ENCODE peak calls at places on chromosomes 3 and 15, in nine cellular contexts. L is right lobe of liver; S is naive thymus-derived CD4-positive, alpha-beta T cell; Y is foreskin keratinocyte; U is neuronal stem cell; H is H1; P is upper lobe of right lung; W is right cardiac atrium; C is thyroid gland. I is an unnamed sample.

GRCh38 chr3:99809565-99809964 is 8.1 kb upstream of the CMSS1 start:
- DNase-seq in S (no peak), H (no peak), U (no peak), Y (no peak), W (peak), L (no peak), C (no peak), P (no peak), I (no peak)

GRCh38 chr3:134880431-134880830 is 85.4 kb downstream of the EPHB1 start:
- DNase-seq in U (no peak), C (no peak), L (peak), S (no peak), P (no peak), Y (no peak), W (no peak), H (no peak), I (no peak)

GRCh38 chr15:92451225-92451825 is 57.6 kb downstream of the ST8SIA2 start:
- DNase-seq in Y (peak), U (no peak), P (no peak), W (no peak), H (no peak), L (no peak), S (no peak), C (no peak), I (no peak)

GRCh38 chr3:155070316-155070715 is 9.8 kb upstream of the MME start:
- DNase-seq in U (no peak), H (no peak), L (no peak), P (no peak), S (no peak), C (no peak), W (no peak), Y (no peak), I (no peak)

GRCh38 chr3:172848910-172849309 is 98.4 kb downstream of the ECT2 start:
- DNase-seq in C (no peak), U (no peak), S (no peak), H (no peak), Y (peak), W (no peak), P (no peak), L (no peak), I (no peak)

GRCh38 chr3:39408493-39409372 is 2.2 kb downstream of the RPSA start:
- DNase-seq in Y (no peak), U (no peak), S (no peak), W (no peak), H (no peak), L (no peak), P (no peak), C (no peak), I (no peak)

GRCh38 chr3:141228385-141228784 is 3.2 kb upstream of the PXYLP1 start:
- DNase-seq in U (no peak), Y (no peak), S (no peak), W (no peak), H (no peak), P (no peak), L (no peak), C (no peak), I (no peak)

GRCh38 chr3:83934208-83935150 is 1024.3 kb upstream of the CADM2 start:
- DNase-seq in W (no peak), U (no peak), H (no peak), Y (peak), C (no peak), S (no peak), P (no peak), L (no peak), I (no peak)

GRCh38 chr3:127212231-127212630 is 19.3 kb downstream of the PRR23E start:
- DNase-seq in P (no peak), Y (no peak), H (no peak), S (no peak), W (no peak), C (no peak), L (no peak), U (no peak), I (no peak)

GRCh38 chr3:160331127-160331937 is 67.7 kb downstream of the IFT80 start:
- DNase-seq in U (no peak), L (no peak), H (no peak), Y (peak), W (no peak), C (no peak), P (no peak), S (no peak), I (no peak)

GRCh38 chr15:62798536-62798935 is 244.0 kb upstream of the TPM1 start:
- DNase-seq in W (no peak), C (peak), L (no peak), U (no peak), S (no peak), H (no peak), Y (no peak), P (no peak), I (no peak)

GRCh38 chr3:65939841-65940246 is 98.9 kb downstream of the MAGI1 start:
- DNase-seq in Y (no peak), S (no peak), W (no peak), P (no peak), C (peak), U (no peak), L (no peak), H (no peak), I (no peak)

GRCh38 chr15:41512078-41512394 is 1.6 kb downstream of the LTK start:
- DNase-seq in Y (no peak), S (no peak), P (no peak), U (no peak), H (no peak), W (no peak), L (no peak), C (no peak), I (no peak)

GRCh38 chr15:40336129-40337122 is 4.3 kb downstream of the CCDC9B start:
- DNase-seq in U (no peak), P (no peak), Y (no peak), L (no peak), W (peak), C (no peak), H (no peak), S (no peak), I (no peak)

GRCh38 chr3:168888781-168889180 is 774.7 kb downstream of the MECOM start:
- DNase-seq in L (no peak), Y (no peak), W (no peak), U (no peak), C (no peak), H (no peak), S (no peak), P (no peak), I (no peak)

GRCh38 chr3:87209115-87209514 is 18.0 kb upstream of the CHMP2B start:
- DNase-seq in S (no peak), Y (no peak), W (no peak), C (no peak), P (no peak), U (no peak), H (no peak), L (no peak), I (no peak)

GRCh38 chr15:96889734-96890480 is 559.4 kb downstream of the NR2F2 start:
- DNase-seq in P (no peak), C (no peak), L (peak), S (no peak), W (no peak), Y (no peak), H (no peak), U (no peak), I (no peak)

GRCh38 chr15:81749667-81750360 is 296.0 kb downstream of the MEX3B start:
- DNase-seq in L (no peak), U (no peak), Y (no peak), W (peak), S (no peak), H (no peak), C (peak), P (no peak), I (no peak)

GRCh38 chr15:68930268-68931022 is at the start of gene SPESP1:
- DNase-seq in U (no peak), W (peak), C (peak), P (peak), L (peak), S (peak), Y (peak), H (no peak), I (peak)

GRCh38 chr15:67839929-67840746 is at the start of gene RNU6-1:
- DNase-seq in U (peak), C (peak), P (peak), Y (peak), L (peak), H (no peak), S (peak), W (peak), I (peak)
- H3K27ac ChIP-seq in U (no peak), C (peak), P (peak), Y (peak), L (peak), H (peak), S (peak), W (peak), I (peak)

GRCh38 chr3:194296832-194297666 is 54.1 kb downstream of the CPN2 start:
- DNase-seq in H (no peak), C (peak), S (no peak), Y (no peak), W (peak), L (peak), P (peak), U (peak), I (peak)
- H3K27ac ChIP-seq in H (peak), C (peak), S (no peak), Y (peak), W (no peak), L (peak), P (peak), U (peak), I (peak)

DNA sequence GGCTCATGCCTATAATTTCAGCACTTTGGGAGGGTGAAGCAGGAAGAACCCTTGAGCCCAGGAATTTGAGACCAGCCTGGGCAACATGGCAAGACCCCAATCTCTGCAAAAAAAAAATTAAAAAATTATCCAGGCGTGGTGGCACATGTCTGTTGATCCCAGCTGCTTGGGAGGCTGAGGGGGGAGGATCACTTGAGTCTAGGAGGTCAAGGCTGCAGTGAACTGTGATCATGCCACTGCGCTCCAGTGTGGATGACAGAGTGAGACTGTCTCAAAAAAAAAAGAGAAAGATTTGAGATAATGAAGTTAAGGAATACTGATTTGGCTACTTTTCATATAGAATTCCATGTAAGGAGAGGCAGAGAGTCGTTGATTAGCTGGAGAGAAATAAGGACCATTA is 214.3 kb downstream of the FEZF2 start:
- DNase-seq in P (no peak), S (no peak), H (no peak), W (no peak), Y (no peak), U (no peak), L (no peak), C (no peak), I (peak)
- H3K27ac ChIP-seq in P (peak), S (no peak), H (no peak), W (peak), Y (no peak), U (no peak), L (no peak), C (peak), I (peak)

GRCh38 chr3:29285356-29286070 is 4.6 kb downstream of the RBMS3 start:
- DNase-seq in P (no peak), S (no peak), H (no peak), W (no peak), L (no peak), U (no peak), C (no peak), Y (peak), I (no peak)
- H3K27ac ChIP-seq in P (peak), S (no peak), H (peak), W (peak), L (peak), U (no peak), C (peak), Y (peak), I (peak)

I was measured in testis.